ENCODE peak calls at places on chromosome 11, in four cellular contexts. I, C, Y and W are unnamed samples.
A peak's percentile ranks its signal among the peaks of the same experiment; 100 is the strongest.

GRCh38 chr11:109981028-109981636 is 112.1 kb upstream of the ZC3H12C start:
- DNase-seq in I (no peak), Y (no peak), C (no peak), W (no peak)

GRCh38 chr11:63518548-63518947 is 12.7 kb downstream of the LGALS12 start:
- DNase-seq in C (no peak), I (no peak), Y (peak; percentile 18), W (no peak)

GRCh38 chr11:28442113-28442512 is 333.9 kb downstream of the METTL15 start:
- DNase-seq in Y (no peak), C (no peak), I (no peak), W (no peak)

GRCh38 chr11:111406091-111406490 is 27.0 kb upstream of the POU2AF1 start:
- DNase-seq in I (no peak), C (no peak), Y (no peak), W (no peak)

GRCh38 chr11:57429946-57430345 is 3.0 kb upstream of the SLC43A3 start:
- DNase-seq in Y (no peak), C (no peak), I (no peak), W (no peak)

GRCh38 chr11:67119577-67120391 is 721 bp downstream of the KDM2A start:
- DNase-seq in Y (peak; percentile 63), C (no peak), I (no peak), W (no peak)

GRCh38 chr11:73140213-73141030 is 1.7 kb downstream of the FCHSD2 start:
- DNase-seq in I (no peak), Y (no peak), C (no peak), W (no peak)

GRCh38 chr11:64409707-64410395 is 50.9 kb downstream of the RPS6KA4 start:
- DNase-seq in C (no peak), I (no peak), Y (no peak), W (no peak)

GRCh38 chr11:56932572-56933235 is 56.0 kb upstream of the OR5AK2 start:
- DNase-seq in Y (no peak), I (no peak), C (peak; percentile 3), W (peak; percentile 63)

GRCh38 chr11:111707039-111707690 is 59.0 kb downstream of the PPP2R1B start:
- DNase-seq in I (no peak), Y (no peak), C (peak; percentile 24), W (no peak)

GRCh38 chr11:85029964-85030363 is 597.2 kb downstream of the DLG2 start:
- DNase-seq in I (no peak), Y (no peak), C (peak; percentile 1), W (no peak)

GRCh38 chr11:23233075-23233474 is 372.8 kb upstream of the CCDC179 start:
- DNase-seq in I (no peak), Y (no peak), C (no peak), W (no peak)

GRCh38 chr11:59102259-59102765 is 4.7 kb upstream of the FAM111B start:
- DNase-seq in I (peak; percentile 74), C (no peak), Y (peak; percentile 57), W (no peak)

GRCh38 chr11:78223320-78223954 is 34.7 kb downstream of the USP35 start:
- DNase-seq in I (peak; percentile 62), C (no peak), Y (no peak), W (no peak)

GRCh38 chr11:29564501-29564900 is 452.3 kb downstream of the KCNA4 start:
- DNase-seq in I (no peak), Y (no peak), C (no peak), W (no peak)

GRCh38 chr11:47111318-47111804 is 65.3 kb downstream of the ARFGAP2 start:
- DNase-seq in I (peak; percentile 92), C (no peak), Y (no peak), W (no peak)

GRCh38 chr11:25983280-25983679 is 348.6 kb upstream of the ANO3 start:
- DNase-seq in Y (no peak), C (no peak), I (no peak), W (no peak)

GRCh38 chr11:131609317-131609716 is 238.9 kb downstream of the NTM start:
- DNase-seq in C (no peak), Y (no peak), I (no peak), W (no peak)

GRCh38 chr11:79414644-79415317 is 26.0 kb downstream of the TENM4 start:
- DNase-seq in I (no peak), Y (no peak), C (no peak), W (no peak)

GRCh38 chr11:26477406-26477805 is 94.7 kb downstream of the MUC15 start:
- DNase-seq in Y (no peak), I (no peak), C (no peak), W (no peak)

DNA sequence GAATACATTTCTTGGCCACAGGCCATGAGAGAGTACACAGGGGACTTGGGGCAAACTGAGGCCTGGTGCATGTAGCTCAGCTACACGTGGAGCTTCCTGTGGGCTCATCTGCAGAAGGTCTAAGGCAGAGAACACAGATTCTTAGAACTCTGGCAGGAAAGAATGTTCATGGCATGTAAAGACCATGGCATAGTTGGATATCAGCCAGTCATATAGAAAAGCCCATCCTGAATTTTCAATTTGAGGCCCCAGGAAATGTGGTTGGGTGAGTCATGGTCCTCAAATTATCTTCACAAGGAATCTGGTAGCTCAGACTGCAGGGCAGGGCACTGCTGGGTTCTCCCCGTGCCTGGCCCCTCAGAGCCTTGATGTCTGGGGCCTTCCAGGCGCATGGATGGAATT is 13.7 kb upstream of the ST3GAL4 start:
- DNase-seq in C (no peak), Y (peak; percentile 40), I (no peak), W (no peak)
- TF ChIP-seq REST in C (no peak), Y (no peak), I (no peak), W (no peak)

GRCh38 chr11:45144126-45145082 is 2.0 kb upstream of the PRDM11 start:
- DNase-seq in C (no peak), Y (no peak), I (no peak), W (no peak)
- TF ChIP-seq JUND in C (no peak), Y (no peak), I (no peak), W (no peak)

DNA sequence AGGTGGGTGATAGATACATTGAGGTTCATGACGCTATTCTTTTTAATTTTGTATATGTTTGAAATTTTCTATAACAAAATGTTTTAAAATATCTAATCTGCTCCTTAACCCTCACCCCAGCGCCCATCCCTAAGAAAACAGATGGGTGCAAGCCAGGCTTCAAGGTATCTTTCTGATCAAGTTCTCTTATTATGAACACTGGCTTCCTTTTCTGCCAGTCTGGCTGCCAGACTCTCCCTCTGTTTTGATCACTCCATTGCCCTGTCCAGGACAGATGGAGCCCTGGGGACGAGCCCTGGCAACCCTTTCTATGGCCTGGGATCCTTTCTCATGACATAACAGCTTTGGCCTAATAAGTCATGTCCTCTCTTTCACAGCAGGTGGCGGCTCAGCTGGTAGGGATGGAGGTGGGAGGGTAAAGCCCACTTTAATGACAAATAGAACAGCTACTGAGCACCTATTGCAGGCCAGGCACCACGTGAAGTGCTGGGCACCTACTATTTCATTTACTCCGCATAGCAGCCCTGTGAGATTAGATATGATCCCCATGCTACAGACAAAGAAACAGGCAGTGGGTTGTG is 38.4 kb downstream of the DRD2 start:
- DNase-seq in C (no peak), I (no peak), Y (no peak), W (no peak)
- TF ChIP-seq SP1 in C (no peak), I (no peak), Y (no peak), W (no peak)

GRCh38 chr11:104041792-104042191 is 5.4 kb downstream of the DDI1 start:
- DNase-seq in I (no peak), C (no peak), Y (no peak), W (no peak)
- TF ChIP-seq REST in I (no peak), C (no peak), Y (no peak), W (no peak)

GRCh38 chr11:8871283-8871775 is 39.7 kb upstream of the AKIP1 start:
- DNase-seq in C (peak; percentile 26), Y (no peak), I (no peak), W (peak; percentile 16)

GRCh38 chr11:8870461-8871282 is 40.3 kb upstream of the AKIP1 start:
- DNase-seq in Y (no peak), C (no peak), I (no peak), W (peak; percentile 68)

GRCh38 chr11:8867856-8868705 is 42.9 kb upstream of the AKIP1 start:
- DNase-seq in Y (no peak), C (peak; percentile 43), I (no peak), W (no peak)

GRCh38 chr11:8873966-8874365 is 37.0 kb upstream of the AKIP1 start:
- DNase-seq in I (no peak), Y (no peak), C (no peak), W (no peak)

GRCh38 chr11:8872017-8872416 is 39.0 kb upstream of the AKIP1 start:
- DNase-seq in C (no peak), I (no peak), Y (no peak), W (no peak)
- TF ChIP-seq JUND in C (no peak), I (no peak), Y (no peak), W (no peak)

GRCh38 chr11:12380565-12381325 is 3.4 kb downstream of the PARVA start:
- DNase-seq in I (no peak), Y (no peak), C (no peak), W (no peak)

GRCh38 chr11:12381875-12382274 is 4.5 kb downstream of the PARVA start:
- DNase-seq in I (no peak), Y (no peak), C (no peak), W (no peak)

GRCh38 chr11:12377106-12377823 is at the start of gene PARVA:
- DNase-seq in Y (no peak), I (no peak), C (peak; percentile 50), W (peak; percentile 15)

GRCh38 chr11:12376259-12376971 is 956 bp upstream of the PARVA start:
- DNase-seq in C (no peak), Y (no peak), I (no peak), W (no peak)

GRCh38 chr11:12377824-12378593 is 638 bp downstream of the PARVA start:
- DNase-seq in Y (no peak), C (peak; percentile 62), I (no peak), W (peak; percentile 75)
- TF ChIP-seq SP1 in Y (no peak), C (no peak), I (no peak), W (no peak)

GRCh38 chr11:77063861-77064260 is 2.9 kb upstream of the CAPN5 start:
- DNase-seq in Y (no peak), I (no peak), C (no peak), W (no peak)

GRCh38 chr11:77063407-77063806 is 3.4 kb upstream of the CAPN5 start:
- DNase-seq in Y (no peak), C (no peak), I (no peak), W (no peak)

GRCh38 chr11:77064648-77065217 is 2.0 kb upstream of the CAPN5 start:
- DNase-seq in I (no peak), Y (no peak), C (no peak), W (no peak)

GRCh38 chr11:77060234-77060633 is 6.5 kb upstream of the CAPN5 start:
- DNase-seq in I (no peak), C (no peak), Y (no peak), W (no peak)

DNA sequence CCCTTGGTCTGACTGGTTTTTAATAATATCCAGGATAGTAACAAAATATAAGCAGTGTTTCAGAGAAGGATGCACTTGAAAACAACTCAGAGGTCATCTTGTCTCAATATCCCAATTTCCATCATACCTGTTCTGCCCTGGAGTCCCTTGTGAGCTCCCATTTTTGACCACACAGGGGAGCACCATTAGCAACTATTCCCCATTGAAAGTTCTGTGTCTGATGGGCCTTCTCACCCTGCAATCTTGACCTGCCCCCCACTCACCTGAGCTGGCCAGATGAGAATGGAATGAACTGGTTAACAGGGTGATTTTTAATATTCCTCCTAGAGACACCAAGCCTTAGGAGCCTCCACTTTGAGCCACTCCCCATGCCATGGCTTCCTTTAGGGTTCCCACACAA is 3.8 kb upstream of the CAPN5 start:
- DNase-seq in I (no peak), C (no peak), Y (no peak), W (no peak)
- TF ChIP-seq REST in I (no peak), C (no peak), Y (no peak), W (no peak)

GRCh38 chr11:1837171-1838076 is 1.4 kb upstream of the TNNI2 start:
- DNase-seq in Y (peak; percentile 84), C (peak; percentile 45), I (no peak), W (no peak)
- TF ChIP-seq JUND in Y (no peak), C (no peak), I (no peak), W (no peak)